ENCODE peak calls at places on chromosomes 13 and 19, in eight cellular contexts. One of them, this sample, is unnamed.

GRCh38 chr19:1566392-1567115 is 1.6 kb downstream of the MEX3D start:
- DNase-seq in colonic mucosa: peak
- DNase-seq in stimulated activated naive CD4-positive, alpha-beta T cell: no peak
- DNase-seq in EL: peak
- DNase-seq in HTR-8/SVneo: peak
- DNase-seq in body of pancreas: peak
- DNase-seq in PC-3: peak
- DNase-seq in activated CD4-positive, alpha-beta T cell treated with anti-CD3 and anti-CD28 coated beads for 24 hours: no peak
- DNase-seq in this sample: no peak

GRCh38 chr13:66996503-66996902 is 233.6 kb downstream of the PCDH9 start:
- DNase-seq in EL: no peak
- DNase-seq in activated CD4-positive, alpha-beta T cell treated with anti-CD3 and anti-CD28 coated beads for 24 hours: no peak
- DNase-seq in body of pancreas: no peak
- DNase-seq in PC-3: peak
- DNase-seq in stimulated activated naive CD4-positive, alpha-beta T cell: no peak
- DNase-seq in HTR-8/SVneo: no peak
- DNase-seq in colonic mucosa: no peak
- DNase-seq in this sample: no peak

GRCh38 chr19:17418710-17419109 is 1.1 kb upstream of the MVB12A start:
- DNase-seq in HTR-8/SVneo: no peak
- DNase-seq in activated CD4-positive, alpha-beta T cell treated with anti-CD3 and anti-CD28 coated beads for 24 hours: no peak
- DNase-seq in stimulated activated naive CD4-positive, alpha-beta T cell: no peak
- DNase-seq in body of pancreas: no peak
- DNase-seq in EL: no peak
- DNase-seq in PC-3: no peak
- DNase-seq in colonic mucosa: no peak
- DNase-seq in this sample: no peak

GRCh38 chr13:26048745-26049144 is 3.1 kb downstream of the SHISA2 start:
- DNase-seq in body of pancreas: no peak
- DNase-seq in EL: no peak
- DNase-seq in HTR-8/SVneo: no peak
- DNase-seq in PC-3: no peak
- DNase-seq in activated CD4-positive, alpha-beta T cell treated with anti-CD3 and anti-CD28 coated beads for 24 hours: no peak
- DNase-seq in colonic mucosa: no peak
- DNase-seq in stimulated activated naive CD4-positive, alpha-beta T cell: no peak
- DNase-seq in this sample: no peak

GRCh38 chr13:112711528-112712265 is 21.9 kb downstream of the ATP11A start:
- DNase-seq in activated CD4-positive, alpha-beta T cell treated with anti-CD3 and anti-CD28 coated beads for 24 hours: no peak
- DNase-seq in stimulated activated naive CD4-positive, alpha-beta T cell: no peak
- DNase-seq in PC-3: peak
- DNase-seq in HTR-8/SVneo: peak
- DNase-seq in colonic mucosa: peak
- DNase-seq in body of pancreas: peak
- DNase-seq in EL: peak
- DNase-seq in this sample: no peak

GRCh38 chr19:47569331-47569730 is 3.6 kb downstream of the ZNF541 start:
- DNase-seq in EL: no peak
- DNase-seq in body of pancreas: no peak
- DNase-seq in colonic mucosa: no peak
- DNase-seq in stimulated activated naive CD4-positive, alpha-beta T cell: no peak
- DNase-seq in HTR-8/SVneo: no peak
- DNase-seq in activated CD4-positive, alpha-beta T cell treated with anti-CD3 and anti-CD28 coated beads for 24 hours: no peak
- DNase-seq in PC-3: no peak
- DNase-seq in this sample: no peak

GRCh38 chr13:25927363-25927762 is 124.5 kb downstream of the SHISA2 start:
- DNase-seq in HTR-8/SVneo: no peak
- DNase-seq in colonic mucosa: no peak
- DNase-seq in body of pancreas: no peak
- DNase-seq in EL: no peak
- DNase-seq in PC-3: no peak
- DNase-seq in stimulated activated naive CD4-positive, alpha-beta T cell: no peak
- DNase-seq in activated CD4-positive, alpha-beta T cell treated with anti-CD3 and anti-CD28 coated beads for 24 hours: no peak
- DNase-seq in this sample: no peak

GRCh38 chr13:46622918-46623256 is 69.9 kb downstream of the LRCH1 start:
- DNase-seq in EL: peak
- DNase-seq in stimulated activated naive CD4-positive, alpha-beta T cell: no peak
- DNase-seq in HTR-8/SVneo: peak
- DNase-seq in body of pancreas: peak
- DNase-seq in colonic mucosa: peak
- DNase-seq in PC-3: peak
- DNase-seq in activated CD4-positive, alpha-beta T cell treated with anti-CD3 and anti-CD28 coated beads for 24 hours: no peak
- DNase-seq in this sample: no peak

GRCh38 chr13:51803422-51804294 is at the start of gene DHRS12:
- DNase-seq in colonic mucosa: peak
- DNase-seq in HTR-8/SVneo: peak
- DNase-seq in EL: peak
- DNase-seq in activated CD4-positive, alpha-beta T cell treated with anti-CD3 and anti-CD28 coated beads for 24 hours: peak
- DNase-seq in body of pancreas: peak
- DNase-seq in PC-3: peak
- DNase-seq in stimulated activated naive CD4-positive, alpha-beta T cell: peak
- DNase-seq in this sample: peak

GRCh38 chr13:80740076-80740475 is 399.1 kb upstream of the SPRY2 start:
- DNase-seq in HTR-8/SVneo: no peak
- DNase-seq in stimulated activated naive CD4-positive, alpha-beta T cell: no peak
- DNase-seq in PC-3: no peak
- DNase-seq in body of pancreas: no peak
- DNase-seq in colonic mucosa: no peak
- DNase-seq in EL: no peak
- DNase-seq in activated CD4-positive, alpha-beta T cell treated with anti-CD3 and anti-CD28 coated beads for 24 hours: no peak
- DNase-seq in this sample: no peak

GRCh38 chr13:107480130-107480529 is 735.2 kb downstream of the LIG4 start:
- DNase-seq in colonic mucosa: no peak
- DNase-seq in body of pancreas: no peak
- DNase-seq in activated CD4-positive, alpha-beta T cell treated with anti-CD3 and anti-CD28 coated beads for 24 hours: no peak
- DNase-seq in EL: no peak
- DNase-seq in PC-3: no peak
- DNase-seq in stimulated activated naive CD4-positive, alpha-beta T cell: no peak
- DNase-seq in HTR-8/SVneo: no peak
- DNase-seq in this sample: no peak

This sample was measured in activated T-cell treated with anti-CD3 and anti-CD28 coated beads, Interleukin-2, amount 50 U/mL, for 4 hours.